ENCODE peak calls at places on chromosome 11, in four cellular contexts. O is GM03348, Z is M059J, V is K562. C is an unnamed sample.

GRCh38 chr11:27701262-27702105 is 1.2 kb upstream of the BDNF start:
- DNase-seq in Z (peak), V (no peak), O (peak), C (no peak)

GRCh38 chr11:46273511-46274205 is 3.8 kb upstream of the CREB3L1 start:
- DNase-seq in V (no peak), O (peak), Z (peak), C (no peak)

GRCh38 chr11:36155301-36155700 is 133.9 kb downstream of the COMMD9 start:
- DNase-seq in Z (no peak), O (no peak), V (no peak), C (no peak)

GRCh38 chr11:88508558-88508807 is 170.9 kb upstream of the CTSC start:
- DNase-seq in Z (no peak), V (no peak), O (no peak), C (no peak)

GRCh38 chr11:134558258-134558835 is 146.3 kb upstream of the B3GAT1 start:
- DNase-seq in V (no peak), O (no peak), Z (no peak), C (no peak)

GRCh38 chr11:87878373-87878779 is 296.9 kb downstream of the RAB38 start:
- DNase-seq in V (no peak), Z (peak), O (peak), C (no peak)

GRCh38 chr11:65868076-65868667 is 4.4 kb downstream of the EFEMP2 start:
- DNase-seq in V (no peak), O (no peak), Z (peak), C (no peak)

GRCh38 chr11:2847511-2847910 is 38.1 kb downstream of the CDKN1C start:
- DNase-seq in Z (no peak), O (no peak), V (no peak), C (no peak)

GRCh38 chr11:67546852-67547251 is 23.6 kb upstream of the CABP2 start:
- DNase-seq in V (no peak), Z (no peak), O (no peak), C (no peak)

GRCh38 chr11:2779981-2780849 is 80.4 kb upstream of the KCNQ1OT1 start:
- DNase-seq in Z (no peak), O (no peak), V (no peak), C (no peak)

GRCh38 chr11:66070604-66071325 is 693 bp downstream of the PACS1 start:
- DNase-seq in Z (peak), V (peak), O (peak), C (no peak)

GRCh38 chr11:95330332-95330731 is 99.3 kb upstream of the SESN3 start:
- DNase-seq in Z (no peak), O (no peak), V (no peak), C (no peak)

GRCh38 chr11:56841210-56841810 is 92.8 kb upstream of the OR9G4 start:
- DNase-seq in Z (peak), V (peak), O (peak), C (no peak)

GRCh38 chr11:81579339-81579738 is 1154.3 kb downstream of the FAM181B start:
- DNase-seq in V (no peak), Z (no peak), O (no peak), C (no peak)

GRCh38 chr11:35554491-35555237 is 29.2 kb upstream of the PAMR1 start:
- DNase-seq in Z (no peak), V (no peak), O (peak), C (no peak)

GRCh38 chr11:32113200-32113599 is 22.3 kb downstream of the RCN1 start:
- DNase-seq in Z (no peak), V (no peak), O (no peak), C (no peak)

GRCh38 chr11:9561279-9561982 is 12.0 kb upstream of the WEE1 start:
- DNase-seq in Z (no peak), O (no peak), V (no peak), C (no peak)

GRCh38 chr11:93498099-93499040 is 44.8 kb downstream of the SMCO4 start:
- DNase-seq in O (peak), V (no peak), Z (peak), C (no peak)

GRCh38 chr11:1486054-1486825 is at the start of gene MOB2:
- DNase-seq in O (no peak), V (peak), Z (no peak), C (no peak)

GRCh38 chr11:35419713-35420333 is 465 bp upstream of the SLC1A2 start:
- DNase-seq in Z (no peak), V (no peak), O (peak), C (no peak)